ENCODE peak calls at places on chromosomes 3 and 15, in ten cellular contexts. G is ureter, M is mesendoderm, Q is kidney epithelial cell, R is NB4, P is psoas muscle, H is A172, J is activated gamma-delta T cell treated with Interleukin-2 at 50 U/mL for 16 hours, T is amniotic epithelial cell, X is globus pallidus. U is an unnamed sample.

GRCh38 chr3:80374423-80374822 is 606.6 kb upstream of the ROBO1 start:
- DNase-seq in J (no peak), X (no peak), R (no peak), M (no peak), G (no peak), P (no peak), Q (no peak), H (no peak), T (no peak), U (no peak)

GRCh38 chr3:150925751-150926201 is 20.5 kb upstream of the MINDY4B start:
- DNase-seq in X (peak), M (peak), R (peak), G (no peak), P (peak), T (no peak), H (peak), J (peak), Q (no peak), U (no peak)

GRCh38 chr3:177041021-177041729 is 156.1 kb downstream of the TBL1XR1 start:
- DNase-seq in G (no peak), R (no peak), M (peak), P (peak), T (peak), X (peak), Q (no peak), J (no peak), H (peak), U (peak)

GRCh38 chr15:66007663-66008262 is 138.5 kb downstream of the RAB11A start:
- DNase-seq in P (no peak), J (no peak), H (no peak), Q (no peak), R (peak), T (no peak), X (no peak), M (peak), G (no peak), U (no peak)

GRCh38 chr15:98272586-98272985 is 312.1 kb downstream of the ARRDC4 start:
- DNase-seq in G (no peak), P (no peak), H (no peak), T (no peak), Q (no peak), J (no peak), R (no peak), X (no peak), M (peak), U (no peak)

GRCh38 chr15:75208501-75209288 is 7.0 kb downstream of the C15orf39 start:
- DNase-seq in H (no peak), R (no peak), X (no peak), T (no peak), P (no peak), Q (no peak), G (no peak), M (no peak), J (no peak), U (no peak)

GRCh38 chr15:89912674-89913396 is at the start of gene ARPIN:
- DNase-seq in T (peak), H (no peak), M (peak), X (peak), Q (no peak), R (no peak), G (peak), J (no peak), P (peak), U (peak)

GRCh38 chr15:80591938-80592825 is 102.9 kb upstream of the ABHD17C start:
- DNase-seq in P (no peak), G (no peak), J (no peak), R (no peak), H (no peak), T (no peak), Q (no peak), M (no peak), X (no peak), U (no peak)

GRCh38 chr3:171321241-171321640 is 139.0 kb downstream of the TNIK start:
- DNase-seq in R (no peak), M (no peak), X (no peak), Q (no peak), J (no peak), P (no peak), H (no peak), G (no peak), T (no peak), U (no peak)

U was measured in midbrain.